ENCODE peak calls at places on chromosomes 7 and 10, in five cellular contexts. Z, Y, N, V and P are unnamed samples.

GRCh38 chr10:101467286-101467770 is 113.4 kb downstream of the BTRC start:
- DNase-seq in N (peak; percentile 42), V (no peak), Y (peak; percentile 33), Z (no peak), P (no peak)

GRCh38 chr10:111515706-111516105 is 438.9 kb downstream of the ADRA2A start:
- DNase-seq in Z (no peak), N (no peak), Y (no peak), V (no peak), P (no peak)

GRCh38 chr10:121478590-121478989 is 119.7 kb downstream of the FGFR2 start:
- DNase-seq in Y (no peak), Z (no peak), N (no peak), V (no peak), P (no peak)

GRCh38 chr7:33888206-33888605 is 17.1 kb upstream of the BMPER start:
- DNase-seq in V (no peak), Z (no peak), N (no peak), Y (no peak), P (no peak)

GRCh38 chr10:130233426-130233825 is 97.2 kb downstream of the GLRX3 start:
- DNase-seq in N (no peak), V (no peak), Y (no peak), Z (no peak), P (peak; percentile 27)

GRCh38 chr7:128167316-128167691 is 73.8 kb upstream of the LEP start:
- DNase-seq in Z (no peak), V (no peak), N (peak; percentile 77), Y (no peak), P (no peak)

GRCh38 chr10:3805791-3806381 is 20.9 kb upstream of the KLF6 start:
- DNase-seq in Y (peak; percentile 80), V (peak; percentile 34), N (peak; percentile 29), Z (no peak), P (peak; percentile 84)

GRCh38 chr7:15885678-15886077 is 199.2 kb upstream of the MEOX2 start:
- DNase-seq in Y (no peak), Z (no peak), N (no peak), V (no peak), P (no peak)

GRCh38 chr7:44676776-44677175 is 70.3 kb downstream of the OGDH start:
- DNase-seq in N (no peak), V (no peak), Y (no peak), Z (no peak), P (peak; percentile 7)

GRCh38 chr7:44671069-44671468 is 64.6 kb downstream of the OGDH start:
- DNase-seq in V (no peak), Y (no peak), Z (no peak), N (no peak), P (peak; percentile 4)

GRCh38 chr7:44674381-44674780 is 68.0 kb downstream of the OGDH start:
- DNase-seq in Y (no peak), N (no peak), V (no peak), Z (no peak), P (peak; percentile 22)

GRCh38 chr7:44673771-44674170 is 67.3 kb downstream of the OGDH start:
- DNase-seq in N (no peak), V (no peak), Y (no peak), Z (no peak), P (peak; percentile 39)

GRCh38 chr7:44673324-44673723 is 66.9 kb downstream of the OGDH start:
- DNase-seq in V (no peak), Y (no peak), N (no peak), Z (no peak), P (peak; percentile 8)
- H3K27ac ChIP-seq in V (peak overlapping the region; percentile 79), Y (no peak overlapping the region), N (no peak overlapping the region), Z (no peak overlapping the region), P (no peak overlapping the region)

DNA sequence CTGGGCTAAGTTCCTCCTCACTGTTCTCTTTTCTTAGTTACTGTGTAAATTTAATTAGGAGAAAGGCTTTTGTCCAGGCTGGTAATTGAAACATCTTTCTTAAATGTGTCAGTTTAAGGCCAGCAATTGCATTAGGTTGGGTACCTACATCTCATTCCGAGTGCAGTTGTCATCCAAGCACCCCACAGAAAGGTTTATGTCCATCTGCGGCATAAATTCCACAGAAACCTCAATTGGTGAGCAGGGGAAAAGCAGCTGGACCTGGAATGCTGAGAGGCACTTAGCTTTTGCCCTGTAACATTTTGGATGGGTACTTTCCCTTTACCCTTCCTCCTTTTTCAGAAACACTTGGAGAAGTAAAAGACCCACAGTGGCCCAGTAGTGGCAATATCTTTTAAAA is 11.4 kb upstream of the CAMK1D start:
- DNase-seq in V (no peak), Z (no peak), Y (no peak), N (no peak), P (no peak)
- H3K4me1 ChIP-seq in V (peaks cover 13% of the 10 kb centered on the region), Z (no peaks in the 10 kb centered on the region), Y (no peaks in the 10 kb centered on the region), N (peaks cover 16% of the 10 kb centered on the region), P (peaks cover 33% of the 10 kb centered on the region)

GRCh38 chr10:69057261-69057950 is 30.5 kb upstream of the SRGN start:
- DNase-seq in N (peak; percentile 19), Z (peak; percentile 74), Y (peak; percentile 57), V (peak; percentile 58), P (peak; percentile 88)
- H3K27ac ChIP-seq in N (peak overlapping the region; percentile 64), Z (peak overlapping the region; percentile 20), Y (peak overlapping the region; percentile 30), V (peak overlapping the region; percentile 80), P (peak overlapping the region; percentile 61)

GRCh38 chr10:78996449-78997129 is 72.2 kb upstream of the ZMIZ1 start:
- DNase-seq in Z (peak; percentile 60), V (no peak), N (no peak), Y (peak; percentile 44), P (no peak)
- H3K4me1 ChIP-seq in Z (no peaks in the 10 kb centered on the region), V (no peaks in the 10 kb centered on the region), N (no peaks in the 10 kb centered on the region), Y (no peaks in the 10 kb centered on the region), P (peaks cover 26% of the 10 kb centered on the region)

GRCh38 chr10:18178862-18179483 is 38.7 kb downstream of the CACNB2 start:
- DNase-seq in Y (no peak), Z (no peak), V (no peak), N (no peak), P (no peak)
- H3K27ac ChIP-seq in Y (peak overlapping the region; percentile 77), Z (no peak overlapping the region), V (peak overlapping the region; percentile 88), N (no peak overlapping the region), P (no peak overlapping the region)

GRCh38 chr7:104973227-104973626 is 40.8 kb upstream of the KMT2E start:
- DNase-seq in V (no peak), Y (no peak), Z (no peak), N (no peak), P (no peak)
- H3K4me1 ChIP-seq in V (peaks cover 60% of the 10 kb centered on the region), Y (no peaks in the 10 kb centered on the region), Z (no peaks in the 10 kb centered on the region), N (peaks cover 39% of the 10 kb centered on the region), P (peaks cover 31% of the 10 kb centered on the region)